ENCODE peak calls at places on chromosomes 2 and 18, in six cellular contexts. R is colonic mucosa, W is RWPE2, D is right atrium auricular region, K is GM23338, M is PC-3. F is an unnamed sample. For H3K4me1, the result is how much of the 10 kb centered on the place peaks cover.

GRCh38 chr18:25786778-25787177 is 303.6 kb downstream of the SS18 start:
- DNase-seq in R (no peak), W (no peak), D (no peak), K (no peak), M (peak), F (no peak)

GRCh38 chr18:59009846-59010245 is 129.8 kb upstream of the SEC11C start:
- DNase-seq in R (no peak), W (no peak), D (no peak), K (no peak), M (no peak), F (no peak)

GRCh38 chr2:25851740-25852503 is 26.4 kb downstream of the ASXL2 start:
- DNase-seq in R (peak), W (no peak), D (no peak), K (peak), M (peak), F (no peak)

GRCh38 chr2:174332607-174333001 is 2.1 kb upstream of the SP9 start:
- DNase-seq in R (no peak), W (no peak), D (no peak), K (peak), M (peak), F (no peak)

GRCh38 chr18:9101730-9102390 is 639 bp upstream of the NDUFV2 start:
- DNase-seq in R (peak), W (no peak), D (no peak), K (no peak), M (peak), F (no peak)

GRCh38 chr2:203155406-203155805 is 83.4 kb upstream of the CYP20A1 start:
- DNase-seq in R (no peak), W (no peak), D (no peak), K (peak), M (peak), F (no peak)

GRCh38 chr2:141824790-141825189 is 306.0 kb downstream of the LRP1B start:
- DNase-seq in R (no peak), W (no peak), D (no peak), K (peak), M (no peak), F (no peak)

GRCh38 chr2:62478093-62478580 is 27.9 kb downstream of the TMEM17 start:
- DNase-seq in R (peak), W (no peak), D (no peak), K (no peak), M (no peak), F (no peak)

GRCh38 chr2:137348301-137348700 is 583.0 kb downstream of the THSD7B start:
- DNase-seq in R (no peak), W (no peak), D (no peak), K (no peak), M (no peak), F (no peak)

GRCh38 chr2:111239107-111239506 is 118.4 kb downstream of the BCL2L11 start:
- DNase-seq in R (no peak), W (no peak), D (no peak), K (no peak), M (no peak), F (no peak)

GRCh38 chr18:45727068-45727467 is 3.1 kb downstream of the SLC14A1 start:
- DNase-seq in R (no peak), W (no peak), D (no peak), K (no peak), M (no peak), F (no peak)

GRCh38 chr2:111617804-111618576 is 266.0 kb downstream of the ANAPC1 start:
- DNase-seq in R (no peak), W (no peak), D (no peak), K (no peak), M (no peak), F (no peak)

GRCh38 chr2:127355407-127356008 is 32.3 kb downstream of the MAP3K2 start:
- DNase-seq in R (no peak), W (no peak), D (no peak), K (peak), M (peak), F (no peak)

GRCh38 chr2:17878222-17879136 is at the start of gene KCNS3:
- DNase-seq in R (peak), W (peak), D (no peak), K (peak), M (peak), F (no peak)

GRCh38 chr2:49021170-49021743 is 133.1 kb downstream of the FSHR start:
- DNase-seq in R (no peak), W (no peak), D (no peak), K (peak), M (no peak), F (no peak)

GRCh38 chr2:100786297-100786658 is 33.7 kb upstream of the NPAS2 start:
- DNase-seq in R (peak), W (no peak), D (no peak), K (no peak), M (peak), F (peak)

GRCh38 chr18:37309059-37309458 is 256.5 kb downstream of the CELF4 start:
- DNase-seq in R (no peak), W (no peak), D (no peak), K (no peak), M (no peak), F (no peak)

GRCh38 chr2:182164686-182165085 is 179.0 kb downstream of the PPP1R1C start:
- DNase-seq in R (no peak), W (no peak), D (no peak), K (no peak), M (no peak), F (no peak)

GRCh38 chr18:67574749-67575148 is 58.2 kb upstream of the DSEL start:
- DNase-seq in R (no peak), W (no peak), D (no peak), K (peak), M (no peak), F (no peak)

GRCh38 chr2:149226790-149227189 is 103.6 kb upstream of the LYPD6 start:
- DNase-seq in R (peak), W (no peak), D (no peak), K (no peak), M (peak), F (no peak)

GRCh38 chr2:18829331-18829902 is 240.0 kb upstream of the NT5C1B start:
- DNase-seq in R (no peak), W (no peak), D (no peak), K (no peak), M (peak), F (no peak)

GRCh38 chr2:82282111-82282882 is 1977.7 kb upstream of the LRRTM1 start:
- DNase-seq in R (no peak), W (no peak), D (no peak), K (peak), M (no peak), F (no peak)

GRCh38 chr2:10524341-10524740 is 76.2 kb upstream of the ODC1 start:
- DNase-seq in R (no peak), W (peak), D (no peak), K (no peak), M (no peak), F (no peak)

GRCh38 chr2:51290725-51291124 is 258.8 kb upstream of the NRXN1 start:
- DNase-seq in R (no peak), W (no peak), D (no peak), K (no peak), M (peak), F (no peak)

GRCh38 chr2:33577084-33577483 is 22.0 kb downstream of the FAM98A start:
- DNase-seq in R (no peak), W (no peak), D (no peak), K (peak), M (no peak), F (no peak)
- H3K27ac ChIP-seq in R (no peak), W (no peak), D (no peak), K (peak), M (no peak), F (no peak)

GRCh38 chr18:27564066-27564465 is 379.0 kb upstream of the CHST9 start:
- DNase-seq in R (no peak), W (no peak), D (no peak), K (no peak), M (no peak), F (no peak)
- H3K4me1 ChIP-seq in R (under half), W (under half), D (under half), K (under half), M (under half), F (under half)

GRCh38 chr2:97355887-97356286 is 233.8 kb downstream of the ANKRD36B start:
- DNase-seq in R (no peak), W (no peak), D (peak), K (peak), M (peak), F (no peak)
- TF ChIP-seq CTCF in R (no peak), W (no peak), D (no peak), K (peak), M (peak), F (no peak)

GRCh38 chr2:42050350-42051167 is 2.7 kb downstream of the PKDCC start:
- DNase-seq in R (peak), W (no peak), D (no peak), K (no peak), M (no peak), F (no peak)
- H3K27ac ChIP-seq in R (peak), W (no peak), D (peak), K (no peak), M (no peak), F (peak)

GRCh38 chr2:38534746-38535403 is 67.9 kb downstream of the HNRNPLL start:
- DNase-seq in R (peak), W (no peak), D (no peak), K (no peak), M (no peak), F (no peak)
- H3K4me1 ChIP-seq in R (under half), W (under half), D (under half), K (under half), M (under half), F (under half)

GRCh38 chr2:94880507-94880906 is 9.3 kb downstream of the TEKT4 start:
- DNase-seq in R (no peak), W (peak), D (no peak), K (no peak), M (no peak), F (no peak)
- TF ChIP-seq CTCF in R (no peak), W (no peak), D (no peak), K (no peak), M (no peak), F (no peak)

GRCh38 chr2:190766581-190766980 is 114.0 kb upstream of the GLS start:
- DNase-seq in R (no peak), W (no peak), D (no peak), K (no peak), M (no peak), F (no peak)
- H3K27ac ChIP-seq in R (no peak), W (peak), D (no peak), K (no peak), M (no peak), F (no peak)

DNA sequence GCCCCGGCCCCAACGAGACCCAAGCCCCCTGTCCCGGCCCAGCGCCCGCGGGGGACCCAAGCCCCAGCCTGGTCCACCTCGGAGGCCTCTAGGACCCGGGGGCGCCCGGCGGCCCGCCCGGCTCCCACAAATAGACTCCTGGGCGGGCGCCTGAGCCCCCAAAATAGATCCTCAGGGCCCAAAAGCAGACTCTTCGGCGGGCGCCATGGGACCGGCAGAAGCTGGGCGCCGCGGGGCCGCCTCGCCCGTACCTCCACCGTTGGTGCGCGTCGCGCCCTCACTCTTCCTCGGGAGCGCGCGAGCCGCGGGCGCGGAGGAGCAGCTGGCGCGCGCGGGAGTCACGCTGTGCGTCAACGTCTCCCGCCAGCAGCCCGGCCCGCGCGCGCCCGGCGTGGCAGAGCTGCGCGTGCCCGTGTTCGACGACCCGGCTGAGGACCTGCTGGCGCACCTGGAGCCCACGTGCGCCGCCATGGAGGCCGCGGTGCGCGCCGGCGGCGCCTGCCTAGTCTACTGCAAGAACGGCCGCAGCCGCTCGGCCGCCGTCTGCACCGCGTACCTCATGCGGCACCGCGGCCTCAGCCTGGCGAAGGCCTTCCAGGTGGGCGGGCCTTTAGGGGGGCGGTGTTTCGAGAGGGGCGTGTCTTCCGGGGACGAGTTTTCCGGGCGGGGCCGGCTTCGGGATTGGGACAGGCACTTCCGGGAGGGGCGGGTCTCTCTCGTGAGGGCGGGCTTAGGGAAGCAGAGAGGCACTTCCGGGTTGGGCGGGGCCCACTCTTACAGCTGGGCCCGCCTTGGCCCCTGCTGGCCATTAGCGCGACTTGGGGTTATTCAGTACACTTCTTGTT is 545 bp downstream of the DUSP28 start:
- DNase-seq in R (peak), W (peak), D (peak), K (peak), M (peak), F (peak)
- H3K4me1 ChIP-seq in R (under half), W (under half), D (under half), K (under half), M (under half), F (under half)

GRCh38 chr18:38790303-38790702 is 1224.7 kb upstream of the CELF4 start:
- DNase-seq in R (no peak), W (no peak), D (no peak), K (peak), M (peak), F (no peak)
- TF ChIP-seq CTCF in R (no peak), W (peak), D (no peak), K (peak), M (peak), F (no peak)

DNA sequence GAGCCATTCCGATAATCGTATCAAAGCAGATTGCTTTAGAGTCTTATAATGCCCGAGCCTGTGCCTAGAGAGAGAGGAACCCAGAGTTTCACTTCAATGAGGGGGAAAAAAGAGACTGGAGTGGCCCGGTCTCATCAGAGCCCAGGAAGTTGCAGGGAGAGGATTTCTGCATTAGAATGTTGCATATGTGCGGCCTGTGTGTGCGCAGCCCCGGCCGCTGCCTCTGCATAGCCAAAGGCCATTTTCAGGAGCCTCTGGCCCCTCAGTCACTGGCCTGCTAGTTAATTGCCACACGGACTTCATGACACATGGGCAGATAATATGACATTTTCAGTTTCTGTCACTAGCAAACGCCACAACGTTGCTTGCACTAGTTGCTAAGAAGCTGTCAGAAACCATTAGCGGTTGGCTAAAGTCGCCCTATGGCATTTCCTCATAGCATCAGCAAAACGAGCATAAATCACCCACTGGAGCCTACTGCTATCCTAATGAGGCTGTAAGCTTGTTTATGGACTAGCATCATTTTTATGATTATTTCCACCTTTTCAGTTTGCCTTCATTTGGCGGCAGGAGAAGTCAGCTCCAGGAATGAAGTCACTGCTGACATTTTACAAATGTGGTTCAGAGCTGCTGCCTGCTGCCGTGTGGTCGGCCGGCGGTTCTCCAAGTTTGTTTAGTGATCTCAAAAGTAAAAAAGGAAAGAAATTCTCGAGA is 73.6 kb downstream of the MEIS1 start:
- DNase-seq in R (no peak), W (no peak), D (no peak), K (peak), M (no peak), F (no peak)
- H3K27ac ChIP-seq in R (no peak), W (peak), D (peak), K (peak), M (no peak), F (peak)

F was measured in lung.